ENCODE peak calls at places on chromosome 17, in nine cellular contexts. J is sigmoid colon; Y is heart left ventricle; M is H4; S is SHP77; F is stimulated activated CD8-positive, alpha-beta memory T cell treated with anti-CD3 and anti-CD28 coated beads, Interleukin-4, amount 100 ng/mL, for 4 hours; D is adipocyte; L is G401; O is NCI-H1092 treated with DMSO at 0.1 percent for 48 hours. E is an unnamed sample.

GRCh38 chr17:46182961-46183360 is 10.3 kb downstream of the KANSL1 start:
- DNase-seq in J (no peak), Y (no peak), M (no peak), S (no peak), F (no peak), D (no peak), L (no peak), O (no peak), E (no peak)

GRCh38 chr17:62750502-62751349 is 57.4 kb downstream of the MARCHF10 start:
- DNase-seq in J (no peak), Y (no peak), M (no peak), S (no peak), F (no peak), D (no peak), L (peak), O (peak), E (no peak)

GRCh38 chr17:32279933-32280716 is 14.5 kb downstream of the RHBDL3 start:
- DNase-seq in J (no peak), Y (no peak), M (no peak), S (no peak), F (no peak), D (no peak), L (no peak), O (peak), E (no peak)

GRCh38 chr17:66950886-66951604 is 13.5 kb upstream of the CACNG4 start:
- DNase-seq in J (no peak), Y (no peak), M (no peak), S (no peak), F (no peak), D (no peak), L (no peak), O (no peak), E (no peak)

GRCh38 chr17:75771334-75772281 is 6.6 kb upstream of the GALK1 start:
- DNase-seq in J (peak), Y (no peak), M (no peak), S (no peak), F (no peak), D (no peak), L (peak), O (no peak), E (no peak)

GRCh38 chr17:17728550-17729251 is 47.4 kb downstream of the RAI1 start:
- DNase-seq in J (no peak), Y (no peak), M (no peak), S (no peak), F (no peak), D (no peak), L (no peak), O (no peak), E (peak)

GRCh38 chr17:53629188-53629587 is 193.5 kb upstream of the KIF2B start:
- DNase-seq in J (no peak), Y (no peak), M (no peak), S (no peak), F (no peak), D (peak), L (no peak), O (no peak), E (no peak)

GRCh38 chr17:1607971-1608320 is 20.7 kb downstream of the SLC43A2 start:
- DNase-seq in J (no peak), Y (no peak), M (peak), S (no peak), F (no peak), D (no peak), L (no peak), O (no peak), E (no peak)

GRCh38 chr17:31788571-31788946 is 70.5 kb downstream of the COPRS start:
- DNase-seq in J (no peak), Y (no peak), M (no peak), S (no peak), F (no peak), D (no peak), L (no peak), O (no peak), E (no peak)

GRCh38 chr17:74201250-74201649 is 2.2 kb upstream of the RPL38 start:
- DNase-seq in J (peak), Y (no peak), M (no peak), S (peak), F (no peak), D (no peak), L (no peak), O (peak), E (no peak)

GRCh38 chr17:62735027-62735651 is 73.0 kb downstream of the MARCHF10 start:
- DNase-seq in J (no peak), Y (no peak), M (no peak), S (no peak), F (no peak), D (no peak), L (no peak), O (no peak), E (no peak)

GRCh38 chr17:17745476-17746455 is 64.5 kb downstream of the RAI1 start:
- DNase-seq in J (no peak), Y (no peak), M (no peak), S (no peak), F (no peak), D (no peak), L (no peak), O (peak), E (no peak)

GRCh38 chr17:17839792-17840707 is 3.3 kb upstream of the SREBF1 start:
- DNase-seq in J (peak), Y (peak), M (peak), S (peak), F (peak), D (peak), L (peak), O (peak), E (no peak)

GRCh38 chr17:31596382-31597323 is 205.2 kb downstream of the RAB11FIP4 start:
- DNase-seq in J (peak), Y (peak), M (peak), S (peak), F (no peak), D (peak), L (peak), O (no peak), E (peak)

GRCh38 chr17:80477647-80478478 is 1.5 kb upstream of the NPTX1 start:
- DNase-seq in J (peak), Y (no peak), M (no peak), S (no peak), F (no peak), D (peak), L (peak), O (peak), E (no peak)